ENCODE peak calls at places on chromosome 1, in eight cellular contexts. N is mammary epithelial cell, U is sigmoid colon, J is AG09309, E is H1, Z is WTC11, C is NCI-H1930, P is dorsolateral prefrontal cortex. V is an unnamed sample.

GRCh38 chr1:226364129-226364899 is 43.6 kb downstream of the PARP1 start:
- DNase-seq in U (no peak), N (no peak), P (no peak), Z (no peak), E (no peak), J (no peak), C (no peak), V (no peak)

GRCh38 chr1:182299728-182300581 is 91.6 kb downstream of the GLUL start:
- DNase-seq in J (peak), N (peak), P (peak), Z (no peak), C (no peak), E (no peak), U (peak), V (no peak)

GRCh38 chr1:111209622-111210021 is 9.2 kb upstream of the DENND2D start:
- DNase-seq in Z (no peak), J (no peak), C (no peak), P (no peak), E (no peak), N (peak), U (no peak), V (no peak)

GRCh38 chr1:220680085-220680687 is 10.0 kb upstream of the C1orf115 start:
- DNase-seq in Z (no peak), C (no peak), E (no peak), J (no peak), U (no peak), P (no peak), N (peak), V (no peak)

GRCh38 chr1:3821004-3821933 is 25.0 kb upstream of the LRRC47 start:
- DNase-seq in E (no peak), P (no peak), C (no peak), N (no peak), U (peak), J (no peak), Z (no peak), V (peak)

GRCh38 chr1:198639581-198640235 is 868 bp downstream of the PTPRC start:
- DNase-seq in J (no peak), P (no peak), U (no peak), N (no peak), C (no peak), E (no peak), Z (no peak), V (no peak)

GRCh38 chr1:17438977-17439249 is 564 bp downstream of the RCC2 start:
- DNase-seq in Z (no peak), E (no peak), C (no peak), P (no peak), N (no peak), U (no peak), J (no peak), V (no peak)

GRCh38 chr1:167263784-167264464 is 43.2 kb downstream of the POU2F1 start:
- DNase-seq in C (no peak), U (no peak), E (no peak), P (no peak), J (no peak), Z (no peak), N (no peak), V (no peak)